ENCODE peak calls at places on chromosomes 4 and X, in nine cellular contexts. V is Panc1; D is prostate gland; H is CD8-positive, alpha-beta T cell; W is body of pancreas; R is BE2C; P is GM23338; A is upper lobe of right lung; N is Caco-2. Q is an unnamed sample. For H3K4me1, the result is how much of the 10 kb centered on the place peaks cover.

GRCh38 chr4:184167576-184167975 is 50.1 kb downstream of the ENPP6 start:
- DNase-seq in V (no peak), D (no peak), H (no peak), W (no peak), R (no peak), P (peak), A (no peak), N (no peak), Q (no peak)

GRCh38 chrX:27078371-27078770 is 384.8 kb downstream of the PPP4R3C start:
- DNase-seq in V (no peak), D (no peak), H (no peak), W (no peak), R (no peak), P (no peak), A (no peak), N (no peak), Q (no peak)

GRCh38 chrX:45172890-45173289 is 27.8 kb downstream of the DIPK2B start:
- DNase-seq in V (peak), D (no peak), H (no peak), W (no peak), R (no peak), P (peak), A (no peak), N (no peak), Q (no peak)

GRCh38 chr4:10963958-10964705 is 279.6 kb upstream of the CLNK start:
- DNase-seq in V (no peak), D (no peak), H (no peak), W (no peak), R (no peak), P (peak), A (no peak), N (no peak), Q (no peak)

GRCh38 chrX:11648705-11649519 is 16.8 kb downstream of the ARHGAP6 start:
- DNase-seq in V (no peak), D (no peak), H (no peak), W (no peak), R (no peak), P (no peak), A (no peak), N (no peak), Q (no peak)

GRCh38 chr4:41935652-41936021 is 408 bp downstream of the TMEM33 start:
- DNase-seq in V (no peak), D (no peak), H (peak), W (no peak), R (no peak), P (no peak), A (no peak), N (no peak), Q (no peak)

GRCh38 chr4:147078875-147079658 is 133.4 kb upstream of the TTC29 start:
- DNase-seq in V (no peak), D (peak), H (no peak), W (peak), R (peak), P (no peak), A (no peak), N (no peak), Q (no peak)

GRCh38 chrX:85992811-85993229 is 54.5 kb downstream of the CHM start:
- DNase-seq in V (peak), D (no peak), H (no peak), W (no peak), R (peak), P (no peak), A (no peak), N (no peak), Q (no peak)

GRCh38 chr4:148261861-148262260 is 180.4 kb downstream of the NR3C2 start:
- DNase-seq in V (no peak), D (no peak), H (no peak), W (no peak), R (no peak), P (no peak), A (no peak), N (no peak), Q (no peak)

GRCh38 chr4:173745765-173746164 is 215.7 kb upstream of the HAND2 start:
- DNase-seq in V (no peak), D (no peak), H (no peak), W (no peak), R (no peak), P (no peak), A (no peak), N (no peak), Q (no peak)

GRCh38 chr4:140187316-140187695 is 33.3 kb upstream of the MAML3 start:
- DNase-seq in V (no peak), D (no peak), H (no peak), W (no peak), R (no peak), P (no peak), A (no peak), N (no peak), Q (no peak)

DNA sequence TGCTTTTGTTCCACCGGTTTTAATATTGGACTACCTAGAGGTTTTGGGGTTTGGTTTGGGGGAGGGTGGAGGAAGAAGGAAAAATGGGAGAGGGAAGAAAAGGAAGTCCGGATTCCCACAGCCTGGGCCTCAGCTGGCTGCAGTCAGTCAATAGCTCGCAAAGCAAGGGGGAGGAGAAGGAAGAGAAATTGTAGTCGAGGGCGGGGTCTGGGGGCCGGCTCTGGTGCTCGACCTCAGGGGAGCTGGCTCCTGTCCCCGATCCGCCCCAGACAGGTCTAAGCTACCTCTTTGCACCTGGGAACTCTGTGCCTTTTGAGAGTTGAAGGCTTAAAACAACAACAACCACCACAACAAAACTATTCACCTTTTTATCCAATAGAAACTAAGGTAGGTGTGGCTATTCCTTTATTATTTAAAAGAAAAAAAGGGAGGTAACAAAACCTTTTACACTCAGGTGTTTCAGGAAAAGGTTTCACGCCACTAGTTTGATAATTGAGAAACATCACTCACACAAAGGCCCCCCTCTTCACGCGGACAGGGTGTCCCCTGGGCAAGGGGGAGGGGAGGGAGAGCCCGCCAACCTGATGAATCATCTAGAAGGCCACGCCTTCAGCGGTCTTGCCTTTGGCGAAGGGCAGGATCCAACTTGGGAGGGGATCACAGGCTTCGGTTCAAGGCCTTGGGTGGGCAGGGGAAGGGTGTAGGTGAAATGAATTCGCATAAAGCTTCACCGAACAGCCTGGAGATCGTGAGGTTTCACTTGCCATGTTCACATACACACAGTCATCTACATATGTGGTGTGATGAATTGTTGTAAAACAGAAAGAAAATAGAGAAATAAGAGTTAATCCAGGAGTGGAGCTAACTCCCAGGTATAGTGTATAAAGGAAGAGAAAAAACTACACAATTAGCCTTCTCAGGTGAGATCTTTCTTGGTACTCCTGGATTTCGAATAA is 1.7 kb upstream of the LNX1 start:
- DNase-seq in V (no peak), D (peak), H (no peak), W (peak), R (no peak), P (peak), A (peak), N (peak), Q (peak)
- H3K4me3 ChIP-seq in V (peak), D (peak), H (no peak), W (no peak), R (no peak), P (peak), A (peak), N (peak), Q (no peak)

DNA sequence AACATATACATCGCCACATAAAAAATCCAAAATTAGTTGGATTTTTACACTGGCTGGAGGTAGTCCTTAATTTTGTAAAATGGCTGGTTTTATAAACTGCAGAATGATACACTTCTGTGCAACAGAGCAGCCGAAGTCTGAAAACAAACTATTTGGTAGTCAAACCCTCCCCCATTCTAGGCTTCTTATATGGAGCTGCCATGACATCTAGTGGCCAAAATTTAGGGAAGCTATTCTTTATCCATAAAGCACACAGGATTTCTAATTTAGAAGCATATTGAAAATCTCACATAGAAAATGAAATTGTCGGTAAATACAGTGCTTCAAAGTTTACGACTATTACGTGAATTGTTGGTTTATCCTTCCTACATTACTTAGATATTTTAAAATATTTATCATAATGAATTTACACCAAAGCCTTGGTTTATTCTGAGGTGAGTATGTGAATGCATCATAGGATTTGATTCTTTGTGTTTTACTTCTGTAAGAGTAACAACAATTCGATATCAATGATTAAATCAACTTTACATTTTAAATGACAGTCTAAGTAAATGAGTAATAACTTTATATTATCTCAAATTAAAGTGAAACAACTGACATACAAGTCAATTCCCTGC is 113.4 kb upstream of the FAM241A start:
- DNase-seq in V (peak), D (no peak), H (no peak), W (peak), R (peak), P (peak), A (no peak), N (no peak), Q (peak)
- TF ChIP-seq CTCF in V (peak), D (peak), H (no peak), W (peak), R (peak), P (peak), A (peak), N (peak), Q (peak)

GRCh38 chr4:15878011-15878410 is 60.5 kb downstream of the FGFBP1 start:
- DNase-seq in V (no peak), D (no peak), H (no peak), W (no peak), R (no peak), P (no peak), A (no peak), N (no peak), Q (no peak)

GRCh38 chr4:15874671-15875070 is 63.9 kb downstream of the FGFBP1 start:
- DNase-seq in V (no peak), D (no peak), H (no peak), W (no peak), R (no peak), P (no peak), A (no peak), N (no peak), Q (no peak)

GRCh38 chr4:15873117-15873516 is 65.4 kb downstream of the FGFBP1 start:
- DNase-seq in V (no peak), D (no peak), H (no peak), W (no peak), R (no peak), P (no peak), A (no peak), N (no peak), Q (no peak)

GRCh38 chr4:15870921-15871664 is 67.4 kb downstream of the FGFBP1 start:
- DNase-seq in V (no peak), D (no peak), H (no peak), W (no peak), R (no peak), P (no peak), A (no peak), N (no peak), Q (no peak)

GRCh38 chr4:15875663-15876460 is 62.7 kb downstream of the FGFBP1 start:
- DNase-seq in V (no peak), D (no peak), H (no peak), W (no peak), R (no peak), P (no peak), A (no peak), N (no peak), Q (no peak)
- H3K4me1 ChIP-seq in V (under half), D (under half), H (under half), W (under half), R (under half), P (under half), A (under half), N (under half), Q (under half)

GRCh38 chr4:40306203-40306602 is 28.9 kb upstream of the CHRNA9 start:
- DNase-seq in V (no peak), D (no peak), H (no peak), W (no peak), R (no peak), P (no peak), A (no peak), N (no peak), Q (no peak)
- H3K4me3 ChIP-seq in V (no peak), D (no peak), H (no peak), W (no peak), R (no peak), P (no peak), A (no peak), N (no peak), Q (no peak)

DNA sequence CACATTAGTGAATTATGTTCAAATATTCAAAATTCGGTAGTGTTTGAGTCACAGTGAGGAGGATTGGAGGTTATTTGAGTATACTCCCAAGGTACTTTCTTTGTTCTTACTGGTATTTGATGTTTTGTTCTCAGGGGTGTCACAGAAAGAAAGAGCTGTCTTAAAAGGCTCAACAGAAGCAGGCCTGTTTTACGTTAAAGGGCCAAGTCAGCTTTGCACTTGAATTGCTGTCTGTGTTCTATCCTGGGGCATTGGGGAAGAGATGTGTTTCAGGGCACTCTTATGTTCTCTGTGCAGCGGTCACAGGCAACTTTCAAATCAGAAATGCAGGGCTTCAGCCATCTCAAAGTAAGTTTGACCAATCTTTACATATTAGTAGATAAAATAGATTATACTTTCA is 1113.1 kb upstream of the LCORL start:
- DNase-seq in V (no peak), D (no peak), H (no peak), W (no peak), R (no peak), P (peak), A (no peak), N (no peak), Q (no peak)
- TF ChIP-seq CTCF in V (no peak), D (no peak), H (no peak), W (no peak), R (no peak), P (no peak), A (no peak), N (no peak), Q (no peak)

GRCh38 chr4:1852904-1853623 is 2.9 kb downstream of the LETM1 start:
- DNase-seq in V (no peak), D (no peak), H (no peak), W (no peak), R (no peak), P (no peak), A (no peak), N (no peak), Q (peak)

GRCh38 chr4:1854752-1855151 is 1.2 kb downstream of the LETM1 start:
- DNase-seq in V (no peak), D (no peak), H (no peak), W (no peak), R (no peak), P (no peak), A (no peak), N (no peak), Q (no peak)

GRCh38 chr4:1851160-1851559 is 4.8 kb downstream of the LETM1 start:
- DNase-seq in V (no peak), D (no peak), H (no peak), W (no peak), R (no peak), P (no peak), A (no peak), N (no peak), Q (no peak)

GRCh38 chr4:1850276-1850675 is 5.7 kb downstream of the LETM1 start:
- DNase-seq in V (no peak), D (no peak), H (no peak), W (no peak), R (no peak), P (no peak), A (no peak), N (no peak), Q (no peak)

GRCh38 chr4:1851575-1852415 is 4.2 kb downstream of the LETM1 start:
- DNase-seq in V (no peak), D (no peak), H (no peak), W (peak), R (no peak), P (no peak), A (no peak), N (no peak), Q (no peak)
- H3K4me1 ChIP-seq in V (under half), D (under half), H (under half), W (half or more), R (under half), P (under half), A (under half), N (under half), Q (under half)

DNA sequence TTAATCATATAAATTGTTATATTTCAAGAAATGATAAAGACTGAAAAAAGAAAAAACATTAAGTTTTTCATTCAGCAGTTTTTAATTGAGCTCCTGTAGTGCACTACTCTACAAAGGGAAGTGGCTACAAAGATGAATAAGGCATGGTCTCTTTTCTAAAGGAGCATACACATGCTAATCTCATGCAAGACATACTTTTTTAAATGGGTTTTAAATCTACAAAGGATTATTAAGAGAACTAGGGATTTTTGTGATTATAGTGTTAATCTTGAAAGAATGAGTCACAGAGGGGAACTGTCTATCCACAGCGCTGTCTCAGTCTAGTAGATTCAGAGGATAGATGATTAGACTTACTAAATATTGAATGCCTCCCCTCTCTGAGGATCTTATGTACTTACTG is 1722.2 kb downstream of the RPA4 start:
- DNase-seq in V (no peak), D (no peak), H (no peak), W (no peak), R (no peak), P (no peak), A (no peak), N (no peak), Q (no peak)
- H3K4me3 ChIP-seq in V (no peak), D (no peak), H (no peak), W (no peak), R (no peak), P (peak), A (no peak), N (no peak), Q (no peak)

GRCh38 chr4:8882239-8882638 is 10.6 kb upstream of the HMX1 start:
- DNase-seq in V (no peak), D (no peak), H (no peak), W (no peak), R (peak), P (no peak), A (no peak), N (no peak), Q (no peak)

GRCh38 chr4:8888856-8889255 is 17.2 kb upstream of the HMX1 start:
- DNase-seq in V (no peak), D (no peak), H (no peak), W (no peak), R (no peak), P (no peak), A (no peak), N (no peak), Q (no peak)

GRCh38 chr4:8891255-8891645 is 19.6 kb upstream of the HMX1 start:
- DNase-seq in V (no peak), D (no peak), H (no peak), W (no peak), R (no peak), P (no peak), A (no peak), N (no peak), Q (no peak)

GRCh38 chr4:8891646-8892555 is 20.3 kb upstream of the HMX1 start:
- DNase-seq in V (no peak), D (no peak), H (no peak), W (no peak), R (no peak), P (peak), A (no peak), N (no peak), Q (no peak)

DNA sequence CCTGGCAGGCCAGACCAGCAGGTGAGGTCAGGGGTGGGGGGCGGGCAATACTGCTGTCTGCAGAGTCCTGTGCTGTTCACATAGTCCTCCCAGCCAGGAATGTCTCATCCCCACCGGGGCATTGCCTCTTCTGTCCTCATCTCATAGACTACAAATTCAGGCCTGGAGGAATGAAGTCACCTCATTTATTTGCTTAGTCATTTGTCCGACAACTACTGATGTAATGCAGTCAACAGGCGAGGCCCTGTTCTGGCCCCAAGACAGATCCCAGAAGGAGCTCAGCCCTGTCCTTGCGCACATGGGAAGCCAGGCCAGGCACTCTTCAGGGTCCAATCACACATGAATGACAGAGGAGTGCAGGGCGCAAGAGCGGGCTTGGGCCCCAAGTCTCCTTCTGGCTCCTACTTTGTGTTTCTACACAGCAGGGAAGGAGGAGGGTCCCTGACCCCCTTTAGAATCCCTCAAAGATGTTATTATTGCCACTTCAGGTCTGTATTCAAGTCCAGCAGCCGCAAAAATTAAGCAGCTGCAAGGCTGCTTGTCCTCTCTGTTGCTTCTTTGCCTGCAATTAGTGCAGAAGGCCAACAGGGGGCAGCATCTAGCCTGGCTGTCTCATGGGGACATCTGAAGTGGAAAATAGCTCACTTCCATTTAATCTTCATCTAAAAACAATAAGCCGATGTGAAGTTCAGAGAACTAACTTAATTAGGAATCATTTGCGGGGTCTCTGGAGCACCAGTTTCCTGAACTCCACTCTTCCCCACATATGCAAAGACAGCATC is 15.2 kb upstream of the HMX1 start:
- DNase-seq in V (no peak), D (no peak), H (no peak), W (no peak), R (no peak), P (no peak), A (no peak), N (no peak), Q (no peak)
- TF ChIP-seq CTCF in V (peak), D (no peak), H (peak), W (no peak), R (peak), P (peak), A (peak), N (peak), Q (no peak)

GRCh38 chr4:7811536-7812190 is 128.0 kb downstream of the AFAP1 start:
- DNase-seq in V (no peak), D (no peak), H (no peak), W (no peak), R (no peak), P (peak), A (no peak), N (no peak), Q (peak)
- H3K4me1 ChIP-seq in V (under half), D (under half), H (under half), W (under half), R (under half), P (under half), A (under half), N (under half), Q (under half)

Q was measured in mucosa of descending colon.